ENCODE peak calls at places on chromosomes 3 and 15, in nine cellular contexts. One of them, this sample, is unnamed.
A peak's percentile ranks its signal among the peaks of the same experiment; 100 is the strongest.

GRCh38 chr3:12943124-12944021 is 102.0 kb upstream of the RPL32 start:
- DNase-seq in NCI-H2029: no peak
- DNase-seq in activated naive CD4-positive, alpha-beta T cell treated with Interleukin-2 at 50 U/mL for 16 hours: no peak
- DNase-seq in NCI-H524 treated with DMSO at 0.1 percent for 48 hours: no peak
- DNase-seq in H7: peak; percentile 61
- DNase-seq in NT2/D1: no peak
- DNase-seq in stimulated activated CD4-positive, alpha-beta T cell treated with anti-CD3 and anti-CD28 coated beads, Interleukin-2, amount 100 ng/mL, for 48 hours: no peak
- DNase-seq in amygdala: no peak
- DNase-seq in GM10248: no peak
- DNase-seq in this sample: no peak

GRCh38 chr3:20072422-20072821 is 32.2 kb downstream of the KAT2B start:
- DNase-seq in NCI-H2029: no peak
- DNase-seq in activated naive CD4-positive, alpha-beta T cell treated with Interleukin-2 at 50 U/mL for 16 hours: no peak
- DNase-seq in NCI-H524 treated with DMSO at 0.1 percent for 48 hours: no peak
- DNase-seq in H7: no peak
- DNase-seq in NT2/D1: no peak
- DNase-seq in stimulated activated CD4-positive, alpha-beta T cell treated with anti-CD3 and anti-CD28 coated beads, Interleukin-2, amount 100 ng/mL, for 48 hours: no peak
- DNase-seq in amygdala: no peak
- DNase-seq in GM10248: no peak
- DNase-seq in this sample: no peak

GRCh38 chr3:185744997-185745843 is 79.6 kb downstream of the IGF2BP2 start:
- DNase-seq in NCI-H2029: no peak
- DNase-seq in activated naive CD4-positive, alpha-beta T cell treated with Interleukin-2 at 50 U/mL for 16 hours: no peak
- DNase-seq in NCI-H524 treated with DMSO at 0.1 percent for 48 hours: no peak
- DNase-seq in H7: no peak
- DNase-seq in NT2/D1: no peak
- DNase-seq in stimulated activated CD4-positive, alpha-beta T cell treated with anti-CD3 and anti-CD28 coated beads, Interleukin-2, amount 100 ng/mL, for 48 hours: no peak
- DNase-seq in amygdala: no peak
- DNase-seq in GM10248: peak; percentile 34
- DNase-seq in this sample: no peak

GRCh38 chr3:167166594-167167253 is 213.4 kb downstream of the ZBBX start:
- DNase-seq in NCI-H2029: no peak
- DNase-seq in activated naive CD4-positive, alpha-beta T cell treated with Interleukin-2 at 50 U/mL for 16 hours: no peak
- DNase-seq in NCI-H524 treated with DMSO at 0.1 percent for 48 hours: peak; percentile 75
- DNase-seq in H7: no peak
- DNase-seq in NT2/D1: peak; percentile 32
- DNase-seq in stimulated activated CD4-positive, alpha-beta T cell treated with anti-CD3 and anti-CD28 coated beads, Interleukin-2, amount 100 ng/mL, for 48 hours: no peak
- DNase-seq in amygdala: no peak
- DNase-seq in GM10248: no peak
- DNase-seq in this sample: no peak

GRCh38 chr15:50458301-50458700 is 34.1 kb downstream of the USP8 start:
- DNase-seq in NCI-H2029: no peak
- DNase-seq in activated naive CD4-positive, alpha-beta T cell treated with Interleukin-2 at 50 U/mL for 16 hours: no peak
- DNase-seq in NCI-H524 treated with DMSO at 0.1 percent for 48 hours: no peak
- DNase-seq in H7: no peak
- DNase-seq in NT2/D1: no peak
- DNase-seq in stimulated activated CD4-positive, alpha-beta T cell treated with anti-CD3 and anti-CD28 coated beads, Interleukin-2, amount 100 ng/mL, for 48 hours: no peak
- DNase-seq in amygdala: no peak
- DNase-seq in GM10248: no peak
- DNase-seq in this sample: no peak

GRCh38 chr3:101099791-101100190 is 106.6 kb upstream of the ABI3BP start:
- DNase-seq in NCI-H2029: no peak
- DNase-seq in activated naive CD4-positive, alpha-beta T cell treated with Interleukin-2 at 50 U/mL for 16 hours: no peak
- DNase-seq in NCI-H524 treated with DMSO at 0.1 percent for 48 hours: no peak
- DNase-seq in H7: no peak
- DNase-seq in NT2/D1: no peak
- DNase-seq in stimulated activated CD4-positive, alpha-beta T cell treated with anti-CD3 and anti-CD28 coated beads, Interleukin-2, amount 100 ng/mL, for 48 hours: no peak
- DNase-seq in amygdala: no peak
- DNase-seq in GM10248: no peak
- DNase-seq in this sample: no peak

GRCh38 chr3:194637066-194637465 is 3.8 kb upstream of the TMEM44 start:
- DNase-seq in NCI-H2029: no peak
- DNase-seq in activated naive CD4-positive, alpha-beta T cell treated with Interleukin-2 at 50 U/mL for 16 hours: no peak
- DNase-seq in NCI-H524 treated with DMSO at 0.1 percent for 48 hours: no peak
- DNase-seq in H7: peak; percentile 25
- DNase-seq in NT2/D1: no peak
- DNase-seq in stimulated activated CD4-positive, alpha-beta T cell treated with anti-CD3 and anti-CD28 coated beads, Interleukin-2, amount 100 ng/mL, for 48 hours: no peak
- DNase-seq in amygdala: no peak
- DNase-seq in GM10248: no peak
- DNase-seq in this sample: no peak

GRCh38 chr3:3699816-3700633 is 99.2 kb upstream of the LRRN1 start:
- DNase-seq in NCI-H2029: no peak
- DNase-seq in activated naive CD4-positive, alpha-beta T cell treated with Interleukin-2 at 50 U/mL for 16 hours: no peak
- DNase-seq in NCI-H524 treated with DMSO at 0.1 percent for 48 hours: no peak
- DNase-seq in H7: no peak
- DNase-seq in NT2/D1: no peak
- DNase-seq in stimulated activated CD4-positive, alpha-beta T cell treated with anti-CD3 and anti-CD28 coated beads, Interleukin-2, amount 100 ng/mL, for 48 hours: no peak
- DNase-seq in amygdala: no peak
- DNase-seq in GM10248: no peak
- DNase-seq in this sample: no peak

GRCh38 chr15:56813995-56814394 is 80.7 kb upstream of the ZNF280D start:
- DNase-seq in NCI-H2029: no peak
- DNase-seq in activated naive CD4-positive, alpha-beta T cell treated with Interleukin-2 at 50 U/mL for 16 hours: no peak
- DNase-seq in NCI-H524 treated with DMSO at 0.1 percent for 48 hours: no peak
- DNase-seq in H7: no peak
- DNase-seq in NT2/D1: no peak
- DNase-seq in stimulated activated CD4-positive, alpha-beta T cell treated with anti-CD3 and anti-CD28 coated beads, Interleukin-2, amount 100 ng/mL, for 48 hours: no peak
- DNase-seq in amygdala: no peak
- DNase-seq in GM10248: no peak
- DNase-seq in this sample: no peak

GRCh38 chr3:174776123-174776522 is 83.0 kb upstream of the NAALADL2 start:
- DNase-seq in NCI-H2029: no peak
- DNase-seq in activated naive CD4-positive, alpha-beta T cell treated with Interleukin-2 at 50 U/mL for 16 hours: no peak
- DNase-seq in NCI-H524 treated with DMSO at 0.1 percent for 48 hours: no peak
- DNase-seq in H7: no peak
- DNase-seq in NT2/D1: no peak
- DNase-seq in stimulated activated CD4-positive, alpha-beta T cell treated with anti-CD3 and anti-CD28 coated beads, Interleukin-2, amount 100 ng/mL, for 48 hours: no peak
- DNase-seq in amygdala: no peak
- DNase-seq in GM10248: no peak
- DNase-seq in this sample: no peak

GRCh38 chr3:37824954-37825328 is 36.7 kb upstream of the CTDSPL start:
- DNase-seq in NCI-H2029: peak; percentile 70
- DNase-seq in activated naive CD4-positive, alpha-beta T cell treated with Interleukin-2 at 50 U/mL for 16 hours: no peak
- DNase-seq in NCI-H524 treated with DMSO at 0.1 percent for 48 hours: no peak
- DNase-seq in H7: no peak
- DNase-seq in NT2/D1: no peak
- DNase-seq in stimulated activated CD4-positive, alpha-beta T cell treated with anti-CD3 and anti-CD28 coated beads, Interleukin-2, amount 100 ng/mL, for 48 hours: no peak
- DNase-seq in amygdala: no peak
- DNase-seq in GM10248: no peak
- DNase-seq in this sample: no peak

GRCh38 chr3:32412887-32413286 is 21.2 kb downstream of the CMTM7 start:
- DNase-seq in NCI-H2029: peak; percentile 42
- DNase-seq in activated naive CD4-positive, alpha-beta T cell treated with Interleukin-2 at 50 U/mL for 16 hours: no peak
- DNase-seq in NCI-H524 treated with DMSO at 0.1 percent for 48 hours: peak; percentile 49
- DNase-seq in H7: no peak
- DNase-seq in NT2/D1: no peak
- DNase-seq in stimulated activated CD4-positive, alpha-beta T cell treated with anti-CD3 and anti-CD28 coated beads, Interleukin-2, amount 100 ng/mL, for 48 hours: no peak
- DNase-seq in amygdala: no peak
- DNase-seq in GM10248: no peak
- DNase-seq in this sample: no peak

GRCh38 chr3:14806641-14807263 is 12.0 kb upstream of the FGD5 start:
- DNase-seq in NCI-H2029: no peak
- DNase-seq in activated naive CD4-positive, alpha-beta T cell treated with Interleukin-2 at 50 U/mL for 16 hours: peak; percentile 6
- DNase-seq in NCI-H524 treated with DMSO at 0.1 percent for 48 hours: no peak
- DNase-seq in H7: no peak
- DNase-seq in NT2/D1: no peak
- DNase-seq in stimulated activated CD4-positive, alpha-beta T cell treated with anti-CD3 and anti-CD28 coated beads, Interleukin-2, amount 100 ng/mL, for 48 hours: no peak
- DNase-seq in amygdala: no peak
- DNase-seq in GM10248: no peak
- DNase-seq in this sample: peak; percentile 18

GRCh38 chr3:81723732-81724313 is 37.6 kb downstream of the GBE1 start:
- DNase-seq in NCI-H2029: no peak
- DNase-seq in activated naive CD4-positive, alpha-beta T cell treated with Interleukin-2 at 50 U/mL for 16 hours: no peak
- DNase-seq in NCI-H524 treated with DMSO at 0.1 percent for 48 hours: no peak
- DNase-seq in H7: no peak
- DNase-seq in NT2/D1: no peak
- DNase-seq in stimulated activated CD4-positive, alpha-beta T cell treated with anti-CD3 and anti-CD28 coated beads, Interleukin-2, amount 100 ng/mL, for 48 hours: no peak
- DNase-seq in amygdala: no peak
- DNase-seq in GM10248: peak; percentile 4
- DNase-seq in this sample: no peak

GRCh38 chr15:77702211-77702957 is 69.7 kb upstream of the LINGO1 start:
- DNase-seq in NCI-H2029: no peak
- DNase-seq in activated naive CD4-positive, alpha-beta T cell treated with Interleukin-2 at 50 U/mL for 16 hours: no peak
- DNase-seq in NCI-H524 treated with DMSO at 0.1 percent for 48 hours: no peak
- DNase-seq in H7: peak; percentile 96
- DNase-seq in NT2/D1: peak; percentile 49
- DNase-seq in stimulated activated CD4-positive, alpha-beta T cell treated with anti-CD3 and anti-CD28 coated beads, Interleukin-2, amount 100 ng/mL, for 48 hours: no peak
- DNase-seq in amygdala: no peak
- DNase-seq in GM10248: peak; percentile 53
- DNase-seq in this sample: no peak

GRCh38 chr3:126345641-126346460 is 11.4 kb downstream of the KLF15 start:
- DNase-seq in NCI-H2029: peak; percentile 33
- DNase-seq in activated naive CD4-positive, alpha-beta T cell treated with Interleukin-2 at 50 U/mL for 16 hours: no peak
- DNase-seq in NCI-H524 treated with DMSO at 0.1 percent for 48 hours: no peak
- DNase-seq in H7: no peak
- DNase-seq in NT2/D1: no peak
- DNase-seq in stimulated activated CD4-positive, alpha-beta T cell treated with anti-CD3 and anti-CD28 coated beads, Interleukin-2, amount 100 ng/mL, for 48 hours: no peak
- DNase-seq in amygdala: no peak
- DNase-seq in GM10248: no peak
- DNase-seq in this sample: no peak

GRCh38 chr3:17581421-17582080 is 160.9 kb downstream of the TBC1D5 start:
- DNase-seq in NCI-H2029: no peak
- DNase-seq in activated naive CD4-positive, alpha-beta T cell treated with Interleukin-2 at 50 U/mL for 16 hours: no peak
- DNase-seq in NCI-H524 treated with DMSO at 0.1 percent for 48 hours: no peak
- DNase-seq in H7: no peak
- DNase-seq in NT2/D1: no peak
- DNase-seq in stimulated activated CD4-positive, alpha-beta T cell treated with anti-CD3 and anti-CD28 coated beads, Interleukin-2, amount 100 ng/mL, for 48 hours: no peak
- DNase-seq in amygdala: no peak
- DNase-seq in GM10248: no peak
- DNase-seq in this sample: no peak

GRCh38 chr3:155676252-155676981 is 68.5 kb downstream of the PLCH1 start:
- DNase-seq in NCI-H2029: peak; percentile 7
- DNase-seq in activated naive CD4-positive, alpha-beta T cell treated with Interleukin-2 at 50 U/mL for 16 hours: no peak
- DNase-seq in NCI-H524 treated with DMSO at 0.1 percent for 48 hours: no peak
- DNase-seq in H7: no peak
- DNase-seq in NT2/D1: no peak
- DNase-seq in stimulated activated CD4-positive, alpha-beta T cell treated with anti-CD3 and anti-CD28 coated beads, Interleukin-2, amount 100 ng/mL, for 48 hours: no peak
- DNase-seq in amygdala: no peak
- DNase-seq in GM10248: no peak
- DNase-seq in this sample: no peak

GRCh38 chr3:54713455-54713854 is 214.4 kb downstream of the LRTM1 start:
- DNase-seq in NCI-H2029: no peak
- DNase-seq in activated naive CD4-positive, alpha-beta T cell treated with Interleukin-2 at 50 U/mL for 16 hours: no peak
- DNase-seq in NCI-H524 treated with DMSO at 0.1 percent for 48 hours: no peak
- DNase-seq in H7: no peak
- DNase-seq in NT2/D1: no peak
- DNase-seq in stimulated activated CD4-positive, alpha-beta T cell treated with anti-CD3 and anti-CD28 coated beads, Interleukin-2, amount 100 ng/mL, for 48 hours: no peak
- DNase-seq in amygdala: no peak
- DNase-seq in GM10248: no peak
- DNase-seq in this sample: no peak

GRCh38 chr3:65902304-65902793 is 136.4 kb downstream of the MAGI1 start:
- DNase-seq in NCI-H2029: peak; percentile 4
- DNase-seq in activated naive CD4-positive, alpha-beta T cell treated with Interleukin-2 at 50 U/mL for 16 hours: no peak
- DNase-seq in NCI-H524 treated with DMSO at 0.1 percent for 48 hours: no peak
- DNase-seq in H7: peak; percentile 64
- DNase-seq in NT2/D1: peak; percentile 86
- DNase-seq in stimulated activated CD4-positive, alpha-beta T cell treated with anti-CD3 and anti-CD28 coated beads, Interleukin-2, amount 100 ng/mL, for 48 hours: no peak
- DNase-seq in amygdala: no peak
- DNase-seq in GM10248: no peak
- DNase-seq in this sample: no peak

GRCh38 chr3:58009749-58010535 is 1.7 kb downstream of the FLNB start:
- DNase-seq in NCI-H2029: peak; percentile 65
- DNase-seq in activated naive CD4-positive, alpha-beta T cell treated with Interleukin-2 at 50 U/mL for 16 hours: no peak
- DNase-seq in NCI-H524 treated with DMSO at 0.1 percent for 48 hours: no peak
- DNase-seq in H7: peak; percentile 72
- DNase-seq in NT2/D1: no peak
- DNase-seq in stimulated activated CD4-positive, alpha-beta T cell treated with anti-CD3 and anti-CD28 coated beads, Interleukin-2, amount 100 ng/mL, for 48 hours: no peak
- DNase-seq in amygdala: no peak
- DNase-seq in GM10248: no peak
- DNase-seq in this sample: no peak

GRCh38 chr3:158701666-158702065 is 29.2 kb upstream of the LXN start:
- DNase-seq in NCI-H2029: no peak
- DNase-seq in activated naive CD4-positive, alpha-beta T cell treated with Interleukin-2 at 50 U/mL for 16 hours: no peak
- DNase-seq in NCI-H524 treated with DMSO at 0.1 percent for 48 hours: no peak
- DNase-seq in H7: no peak
- DNase-seq in NT2/D1: no peak
- DNase-seq in stimulated activated CD4-positive, alpha-beta T cell treated with anti-CD3 and anti-CD28 coated beads, Interleukin-2, amount 100 ng/mL, for 48 hours: no peak
- DNase-seq in amygdala: no peak
- DNase-seq in GM10248: no peak
- DNase-seq in this sample: no peak

GRCh38 chr15:57746752-57747151 is 40.2 kb downstream of the POLR2M start:
- DNase-seq in NCI-H2029: no peak
- DNase-seq in activated naive CD4-positive, alpha-beta T cell treated with Interleukin-2 at 50 U/mL for 16 hours: no peak
- DNase-seq in NCI-H524 treated with DMSO at 0.1 percent for 48 hours: no peak
- DNase-seq in H7: no peak
- DNase-seq in NT2/D1: no peak
- DNase-seq in stimulated activated CD4-positive, alpha-beta T cell treated with anti-CD3 and anti-CD28 coated beads, Interleukin-2, amount 100 ng/mL, for 48 hours: no peak
- DNase-seq in amygdala: no peak
- DNase-seq in GM10248: no peak
- DNase-seq in this sample: no peak

This sample was measured in stimulated activated naive B cell treated with anti-CD40 and anti-IgM and Interleukin-4, amounts not matched to agents 10 μg/mL and 1 μg/mL and 100 μg/mL, for 72 hours.